ENCODE peak calls at places on chromosomes 11 and 22, in four cellular contexts. Q is Panc1, F is IMR-90, G is pancreas. T is an unnamed sample. For H3K36me3, the result is how much of the 10 kb centered on the place peaks cover.

GRCh38 chr11:60762851-60763691 is 6.4 kb downstream of the MS4A15 start:
- DNase-seq in F (no peak), G (peak), Q (no peak), T (no peak)

GRCh38 chr22:38238519-38239051 is 34.2 kb downstream of the TMEM184B start:
- DNase-seq in Q (no peak), F (peak), G (no peak), T (no peak)

GRCh38 chr11:12696911-12697581 is 22.8 kb downstream of the TEAD1 start:
- DNase-seq in F (no peak), Q (no peak), G (no peak), T (no peak)

GRCh38 chr11:10489444-10489785 is 34.4 kb downstream of the AMPD3 start:
- DNase-seq in Q (no peak), F (no peak), G (no peak), T (no peak)

GRCh38 chr22:46678785-46679700 is 58.9 kb downstream of the GRAMD4 start:
- DNase-seq in F (peak), G (no peak), Q (no peak), T (no peak)

GRCh38 chr11:102709211-102709980 is 3.8 kb upstream of the MMP27 start:
- DNase-seq in Q (no peak), F (no peak), G (no peak), T (no peak)

GRCh38 chr11:116990061-116990473 is 108.2 kb downstream of the SIK3 start:
- DNase-seq in F (peak), Q (no peak), G (no peak), T (no peak)

GRCh38 chr11:11966826-11967668 is 41.4 kb downstream of the DKK3 start:
- DNase-seq in F (peak), G (peak), Q (peak), T (peak)

GRCh38 chr11:10651579-10652361 is 41.8 kb downstream of the IRAG1 start:
- DNase-seq in Q (no peak), G (no peak), F (no peak), T (no peak)

GRCh38 chr22:41908409-41909289 is 6.2 kb downstream of the SHISA8 start:
- DNase-seq in G (no peak), F (no peak), Q (no peak), T (no peak)

GRCh38 chr22:49007013-49007653 is 820.5 kb downstream of the BRD1 start:
- DNase-seq in F (no peak), G (no peak), Q (no peak), T (peak)

GRCh38 chr11:87007938-87008337 is 29.8 kb upstream of the TMEM135 start:
- DNase-seq in F (peak), G (no peak), Q (no peak), T (no peak)

GRCh38 chr11:69135420-69136363 is 20.0 kb upstream of the SMIM38 start:
- DNase-seq in F (no peak), G (no peak), Q (no peak), T (no peak)

GRCh38 chr11:130782361-130783221 is 133.7 kb downstream of the SNX19 start:
- DNase-seq in Q (no peak), G (no peak), F (peak), T (no peak)

GRCh38 chr11:2211113-2211971 is 39.7 kb upstream of the TH start:
- DNase-seq in G (peak), F (no peak), Q (no peak), T (no peak)

GRCh38 chr11:118910309-118911112 is 15.2 kb downstream of the BCL9L start:
- DNase-seq in G (peak), Q (no peak), F (peak), T (peak)

GRCh38 chr22:21857501-21857914 is 9.9 kb downstream of the MAPK1 start:
- DNase-seq in Q (no peak), G (no peak), F (peak), T (no peak)

GRCh38 chr11:57162179-57162898 is 19.4 kb upstream of the LRRC55 start:
- DNase-seq in Q (no peak), F (no peak), G (no peak), T (no peak)

GRCh38 chr11:46202149-46202548 is 75.3 kb upstream of the CREB3L1 start:
- DNase-seq in F (no peak), G (no peak), Q (no peak), T (no peak)

GRCh38 chr11:44223261-44223660 is 86.7 kb downstream of the ALX4 start:
- DNase-seq in Q (no peak), G (no peak), F (peak), T (no peak)

GRCh38 chr11:122646549-122647340 is 8.8 kb upstream of the UBASH3B start:
- DNase-seq in F (peak), G (no peak), Q (no peak), T (no peak)

GRCh38 chr11:122637538-122637937 is 18.0 kb upstream of the UBASH3B start:
- DNase-seq in F (no peak), Q (no peak), G (no peak), T (peak)

GRCh38 chr11:122642971-122643370 is 12.6 kb upstream of the UBASH3B start:
- DNase-seq in G (no peak), F (peak), Q (no peak), T (no peak)

GRCh38 chr11:122645847-122646246 is 9.7 kb upstream of the UBASH3B start:
- DNase-seq in Q (no peak), G (no peak), F (peak), T (no peak)

GRCh38 chr11:122642472-122642922 is 13.0 kb upstream of the UBASH3B start:
- DNase-seq in F (peak), Q (peak), G (no peak), T (no peak)
- H3K4me3 ChIP-seq in F (no peak), Q (peak), G (no peak), T (no peak)

GRCh38 chr22:20247608-20248171 is 20.4 kb downstream of the RTN4R start:
- DNase-seq in F (no peak), G (no peak), Q (no peak), T (no peak)

GRCh38 chr22:20246368-20247009 is 21.6 kb downstream of the RTN4R start:
- DNase-seq in G (no peak), F (no peak), Q (no peak), T (no peak)

GRCh38 chr22:20247010-20247505 is 21.1 kb downstream of the RTN4R start:
- DNase-seq in G (no peak), F (peak), Q (no peak), T (no peak)

GRCh38 chr22:20249797-20250354 is 18.2 kb downstream of the RTN4R start:
- DNase-seq in Q (no peak), F (peak), G (no peak), T (no peak)

GRCh38 chr22:20248461-20248959 is 19.6 kb downstream of the RTN4R start:
- DNase-seq in F (no peak), Q (no peak), G (no peak), T (no peak)
- TF ChIP-seq CTCF in F (no peak), Q (no peak), G (no peak), T (no peak)

GRCh38 chr22:24565077-24565476 is 9.3 kb downstream of the SNRPD3 start:
- DNase-seq in G (no peak), Q (no peak), F (no peak), T (no peak)
- H3K36me3 ChIP-seq in G (under half), Q (under half), F (under half), T (under half)

DNA sequence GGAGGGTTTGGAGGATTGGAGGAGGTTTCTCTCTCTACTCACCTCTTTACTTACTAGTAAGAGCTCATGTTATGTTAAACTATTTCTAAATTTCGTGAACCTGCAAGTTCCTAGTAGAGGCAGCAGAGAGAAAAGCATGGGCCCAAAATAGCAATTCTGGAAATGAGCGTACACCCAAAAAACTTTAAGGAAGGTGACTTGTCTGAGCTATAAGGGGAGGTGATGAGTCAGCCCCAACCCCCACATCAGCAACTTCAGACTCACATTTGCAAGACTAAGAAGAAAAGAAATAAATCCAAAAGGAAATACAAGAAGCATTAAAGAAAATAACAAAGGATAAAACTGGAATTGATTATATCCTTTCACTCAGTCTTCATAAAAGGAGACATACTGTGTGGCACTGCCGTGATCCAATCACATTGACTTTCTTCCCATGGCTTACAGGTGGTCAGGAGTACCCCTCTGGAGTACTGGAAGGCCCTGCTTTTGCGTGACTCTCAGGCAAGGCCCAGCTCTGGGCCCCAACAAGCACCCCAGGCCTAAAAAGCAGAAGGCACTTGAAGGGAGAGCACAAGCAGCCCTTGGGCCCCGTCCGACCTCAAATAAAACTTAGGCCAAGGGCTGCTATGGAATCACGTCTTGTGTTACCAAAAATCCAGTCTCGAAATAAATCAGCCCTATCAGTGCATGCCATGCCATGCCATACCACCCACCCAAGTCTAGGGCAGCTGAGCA is 14.3 kb downstream of the PACSIN2 start:
- DNase-seq in F (peak), Q (no peak), G (no peak), T (no peak)
- H3K4me3 ChIP-seq in F (no peak), Q (no peak), G (no peak), T (no peak)

GRCh38 chr11:114061053-114062049 is 1.8 kb downstream of the ZBTB16 start:
- DNase-seq in G (no peak), Q (no peak), F (no peak), T (no peak)

GRCh38 chr11:114060402-114061052 is 1.0 kb downstream of the ZBTB16 start:
- DNase-seq in Q (no peak), F (no peak), G (peak), T (peak)

GRCh38 chr11:114058871-114059277 is 637 bp upstream of the ZBTB16 start:
- DNase-seq in Q (no peak), G (no peak), F (no peak), T (no peak)

GRCh38 chr11:114059278-114059983 is at the start of gene ZBTB16:
- DNase-seq in Q (no peak), G (peak), F (no peak), T (no peak)

DNA sequence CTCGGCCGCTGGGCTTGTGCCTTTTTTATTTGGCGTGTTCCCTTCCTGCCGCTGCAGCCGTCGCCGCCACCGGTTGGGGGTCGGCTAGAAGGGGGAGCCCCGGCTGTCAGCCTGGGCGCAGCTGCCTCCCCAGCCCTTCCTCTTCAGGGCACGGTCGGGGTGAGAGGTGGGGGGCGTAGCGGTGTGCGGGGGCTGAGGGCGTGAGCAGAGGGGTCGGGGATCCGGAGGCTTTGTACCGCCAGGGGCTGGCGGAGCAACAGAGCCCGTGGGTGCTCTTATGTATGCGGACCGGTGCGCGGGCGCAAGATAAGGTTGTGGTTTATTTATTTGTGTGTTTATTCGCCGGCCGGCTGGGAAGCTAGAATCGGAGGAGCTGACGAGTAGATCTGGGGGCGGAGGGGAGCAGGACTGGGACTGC is 482 bp downstream of the ZBTB16 start:
- DNase-seq in F (no peak), Q (no peak), G (no peak), T (no peak)
- TF ChIP-seq CTCF in F (no peak), Q (no peak), G (no peak), T (no peak)

DNA sequence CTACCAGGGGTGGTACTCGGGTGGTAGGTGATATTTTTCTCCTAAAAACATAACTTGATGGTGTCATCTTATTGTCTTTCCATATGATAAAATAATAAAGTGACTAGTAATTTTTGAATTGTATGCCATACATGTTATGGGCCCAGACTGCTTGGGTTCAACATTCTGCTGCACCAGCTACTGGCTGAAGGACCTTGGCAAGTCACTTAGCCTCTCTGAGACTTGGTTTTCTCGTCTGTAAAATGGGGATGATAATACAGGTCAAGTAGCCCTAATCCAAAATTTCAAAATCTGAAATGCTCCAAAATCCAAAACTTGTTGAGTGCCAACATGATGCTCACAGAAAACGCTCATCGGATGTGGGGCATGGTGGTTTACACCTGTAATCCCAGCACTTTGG is 35.6 kb upstream of the TFIP11 start:
- DNase-seq in F (no peak), G (no peak), Q (no peak), T (no peak)
- H3K36me3 ChIP-seq in F (under half), G (under half), Q (under half), T (under half)

GRCh38 chr22:37229805-37230672 is 14.0 kb downstream of the RAC2 start:
- DNase-seq in Q (no peak), F (peak), G (no peak), T (peak)

GRCh38 chr22:37231406-37232139 is 12.5 kb downstream of the RAC2 start:
- DNase-seq in Q (no peak), G (no peak), F (no peak), T (peak)

GRCh38 chr22:37232140-37232998 is 11.7 kb downstream of the RAC2 start:
- DNase-seq in F (no peak), Q (no peak), G (no peak), T (peak)

GRCh38 chr22:37229012-37229804 is 14.9 kb downstream of the RAC2 start:
- DNase-seq in Q (peak), F (peak), G (no peak), T (no peak)

DNA sequence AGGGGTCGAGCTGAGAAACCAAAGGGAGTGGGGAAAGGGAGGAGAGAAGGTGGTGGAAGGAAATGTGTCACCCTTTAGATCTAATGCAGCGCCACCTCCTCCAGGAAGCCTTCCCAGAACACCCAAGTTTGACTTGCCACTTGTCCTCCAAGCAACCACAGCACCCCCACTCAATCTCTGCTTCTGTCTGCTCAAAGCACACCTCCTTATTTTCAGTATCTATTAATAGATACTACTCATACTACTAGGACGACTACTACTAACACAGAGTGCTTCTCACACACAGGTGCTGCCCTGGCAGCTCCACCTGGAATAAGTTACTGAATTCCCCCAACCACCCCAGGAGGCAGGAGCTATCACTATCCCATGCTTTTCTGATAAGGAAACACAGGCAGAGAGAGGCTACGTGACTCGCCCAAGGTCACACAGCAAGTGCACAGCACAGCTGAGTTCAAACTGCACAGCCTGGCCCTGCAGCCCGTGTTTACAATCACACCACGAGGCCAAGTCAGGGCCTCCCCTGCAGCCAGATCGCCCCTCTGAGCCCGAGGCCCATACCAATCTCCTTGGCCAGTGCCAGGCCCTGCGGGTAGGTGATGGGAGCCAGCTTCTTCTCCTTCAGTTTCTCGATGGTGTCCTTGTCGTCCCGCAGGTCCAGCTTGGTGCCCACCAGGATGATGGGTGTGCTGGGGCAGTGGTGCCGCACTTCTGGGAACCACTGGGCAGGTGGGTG is 13.2 kb downstream of the RAC2 start:
- DNase-seq in F (no peak), G (no peak), Q (no peak), T (no peak)
- H3K4me3 ChIP-seq in F (no peak), G (no peak), Q (no peak), T (peak)

GRCh38 chr11:107856180-107856980 is 2.2 kb downstream of the SLC35F2 start:
- DNase-seq in Q (no peak), G (no peak), F (no peak), T (no peak)
- TF ChIP-seq CTCF in Q (no peak), G (no peak), F (no peak), T (no peak)

T was measured in CD8-positive, alpha-beta T cell.